ENCODE peak calls at places on chromosomes 13 and 19, in seven cellular contexts. One of them, this sample, is unnamed.

GRCh38 chr19:16366433-16367268 is 42.0 kb downstream of the KLF2 start:
- DNase-seq in endothelial cell of umbilical vein: no peak
- DNase-seq in omental fat pad: no peak
- DNase-seq in endothelial cell: no peak
- DNase-seq in Caco-2: no peak
- DNase-seq in adrenal gland: no peak
- DNase-seq in neural crest cell: no peak
- DNase-seq in this sample: no peak

GRCh38 chr19:17220207-17220758 is 5.1 kb downstream of the USE1 start:
- DNase-seq in adrenal gland: peak; percentile 65
- DNase-seq in Caco-2: no peak
- DNase-seq in endothelial cell: no peak
- DNase-seq in neural crest cell: no peak
- DNase-seq in endothelial cell of umbilical vein: peak; percentile 35
- DNase-seq in omental fat pad: no peak
- DNase-seq in this sample: peak; percentile 23

GRCh38 chr19:16627194-16627927 is 643 bp downstream of the MED26 start:
- DNase-seq in Caco-2: peak; percentile 15
- DNase-seq in endothelial cell: peak; percentile 22
- DNase-seq in adrenal gland: peak; percentile 35
- DNase-seq in neural crest cell: peak; percentile 5
- DNase-seq in endothelial cell of umbilical vein: peak; percentile 30
- DNase-seq in omental fat pad: no peak
- DNase-seq in this sample: no peak

GRCh38 chr19:6278740-6279619 is 795 bp downstream of the MLLT1 start:
- DNase-seq in endothelial cell of umbilical vein: no peak
- DNase-seq in neural crest cell: no peak
- DNase-seq in Caco-2: peak; percentile 16
- DNase-seq in adrenal gland: no peak
- DNase-seq in omental fat pad: no peak
- DNase-seq in endothelial cell: no peak
- DNase-seq in this sample: no peak

GRCh38 chr19:35643255-35644205 is 2.0 kb downstream of the ETV2 start:
- DNase-seq in Caco-2: peak; percentile 95
- DNase-seq in omental fat pad: peak; percentile 55
- DNase-seq in endothelial cell: peak; percentile 98
- DNase-seq in endothelial cell of umbilical vein: peak; percentile 82
- DNase-seq in adrenal gland: peak; percentile 84
- DNase-seq in neural crest cell: peak; percentile 76
- DNase-seq in this sample: peak; percentile 43

GRCh38 chr19:15649526-15649925 is 8.8 kb downstream of the CYP4F3 start:
- DNase-seq in endothelial cell of umbilical vein: no peak
- DNase-seq in Caco-2: no peak
- DNase-seq in endothelial cell: no peak
- DNase-seq in neural crest cell: no peak
- DNase-seq in adrenal gland: no peak
- DNase-seq in omental fat pad: no peak
- DNase-seq in this sample: no peak

GRCh38 chr19:1699998-1700732 is 47.8 kb upstream of the TCF3 start:
- DNase-seq in endothelial cell: no peak
- DNase-seq in omental fat pad: no peak
- DNase-seq in neural crest cell: no peak
- DNase-seq in endothelial cell of umbilical vein: no peak
- DNase-seq in Caco-2: no peak
- DNase-seq in adrenal gland: no peak
- DNase-seq in this sample: no peak

GRCh38 chr13:91185294-91185863 is 162.1 kb upstream of the MIR17HG start:
- DNase-seq in endothelial cell: no peak
- DNase-seq in adrenal gland: no peak
- DNase-seq in endothelial cell of umbilical vein: peak; percentile 2
- DNase-seq in omental fat pad: no peak
- DNase-seq in neural crest cell: no peak
- DNase-seq in Caco-2: peak; percentile 51
- DNase-seq in this sample: peak; percentile 10

GRCh38 chr19:16064209-16064889 is 11.9 kb upstream of the TPM4 start:
- DNase-seq in Caco-2: no peak
- DNase-seq in adrenal gland: no peak
- DNase-seq in endothelial cell of umbilical vein: no peak
- DNase-seq in endothelial cell: no peak
- DNase-seq in neural crest cell: no peak
- DNase-seq in omental fat pad: no peak
- DNase-seq in this sample: no peak

GRCh38 chr19:46495789-46496099 is at the start of gene PNMA8B:
- DNase-seq in endothelial cell of umbilical vein: no peak
- DNase-seq in omental fat pad: no peak
- DNase-seq in Caco-2: peak; percentile 19
- DNase-seq in adrenal gland: peak; percentile 94
- DNase-seq in neural crest cell: peak; percentile 98
- DNase-seq in endothelial cell: peak; percentile 85
- DNase-seq in this sample: no peak

GRCh38 chr19:41895745-41896580 is 13.0 kb downstream of the ARHGEF1 start:
- DNase-seq in endothelial cell of umbilical vein: no peak
- DNase-seq in endothelial cell: no peak
- DNase-seq in neural crest cell: no peak
- DNase-seq in omental fat pad: no peak
- DNase-seq in Caco-2: no peak
- DNase-seq in adrenal gland: no peak
- DNase-seq in this sample: no peak

GRCh38 chr19:45739498-45740439 is 6.5 kb downstream of the MEIOSIN start:
- DNase-seq in adrenal gland: no peak
- DNase-seq in omental fat pad: no peak
- DNase-seq in endothelial cell of umbilical vein: no peak
- DNase-seq in neural crest cell: no peak
- DNase-seq in Caco-2: no peak
- DNase-seq in endothelial cell: no peak
- DNase-seq in this sample: no peak

GRCh38 chr13:19861762-19862161 is 1.7 kb downstream of the ZMYM5 start:
- DNase-seq in neural crest cell: no peak
- DNase-seq in Caco-2: no peak
- DNase-seq in endothelial cell: no peak
- DNase-seq in endothelial cell of umbilical vein: no peak
- DNase-seq in omental fat pad: no peak
- DNase-seq in adrenal gland: no peak
- DNase-seq in this sample: no peak

GRCh38 chr19:10007811-10008211 is 2.5 kb downstream of the COL5A3 start:
- DNase-seq in adrenal gland: no peak
- DNase-seq in neural crest cell: no peak
- DNase-seq in endothelial cell: no peak
- DNase-seq in omental fat pad: no peak
- DNase-seq in Caco-2: no peak
- DNase-seq in endothelial cell of umbilical vein: no peak
- DNase-seq in this sample: no peak

GRCh38 chr13:107838592-107839161 is 376.7 kb downstream of the LIG4 start:
- DNase-seq in neural crest cell: no peak
- DNase-seq in omental fat pad: no peak
- DNase-seq in endothelial cell: no peak
- DNase-seq in endothelial cell of umbilical vein: no peak
- DNase-seq in Caco-2: no peak
- DNase-seq in adrenal gland: no peak
- DNase-seq in this sample: no peak

GRCh38 chr19:940591-941291 is 14.9 kb downstream of the ARID3A start:
- DNase-seq in neural crest cell: no peak
- DNase-seq in adrenal gland: peak; percentile 79
- DNase-seq in Caco-2: no peak
- DNase-seq in endothelial cell: no peak
- DNase-seq in omental fat pad: no peak
- DNase-seq in endothelial cell of umbilical vein: peak; percentile 69
- DNase-seq in this sample: no peak

GRCh38 chr13:111924676-111925075 is 142.3 kb upstream of the SOX1 start:
- DNase-seq in endothelial cell of umbilical vein: no peak
- DNase-seq in endothelial cell: no peak
- DNase-seq in adrenal gland: no peak
- DNase-seq in neural crest cell: no peak
- DNase-seq in omental fat pad: no peak
- DNase-seq in Caco-2: no peak
- DNase-seq in this sample: no peak

DNA sequence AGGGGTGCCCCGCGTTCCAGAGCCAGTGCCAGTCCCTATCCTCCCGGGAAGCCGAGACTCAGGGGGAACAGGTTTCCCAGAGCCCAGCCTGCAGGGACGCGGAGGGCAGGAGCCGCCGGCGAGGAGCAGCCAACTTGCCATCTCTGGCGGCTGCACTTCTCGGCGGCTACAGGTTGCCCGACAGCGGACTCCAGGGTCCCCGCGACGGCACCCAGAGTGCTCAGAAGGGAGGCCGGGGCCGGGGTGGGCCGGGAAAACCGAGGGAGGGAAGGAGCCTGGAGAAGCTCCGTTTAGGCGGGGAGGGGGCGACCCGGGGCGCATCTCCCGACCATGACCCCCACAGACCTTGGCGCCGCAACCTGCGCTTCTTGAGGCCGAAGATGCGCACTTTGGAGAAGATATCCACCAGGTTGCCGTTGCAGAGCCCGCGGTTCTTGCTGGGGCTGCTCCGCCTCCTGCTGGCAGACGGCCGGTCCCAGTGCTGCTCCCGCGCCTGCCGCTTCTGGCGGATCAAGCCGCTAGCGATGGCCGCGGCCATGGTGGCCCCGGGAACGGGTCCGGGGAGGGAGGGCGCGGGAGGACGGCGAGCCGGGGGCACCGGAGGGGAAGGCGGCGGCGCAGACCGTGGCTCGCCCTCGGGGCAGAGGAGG is 463.8 kb downstream of the ITGBL1 start:
- DNase-seq in Caco-2: no peak
- DNase-seq in adrenal gland: no peak
- DNase-seq in neural crest cell: peak; percentile 42
- DNase-seq in omental fat pad: no peak
- DNase-seq in endothelial cell of umbilical vein: no peak
- DNase-seq in endothelial cell: peak; percentile 70
- DNase-seq in this sample: no peak
- TF ChIP-seq CTCF in Caco-2: no peak
- TF ChIP-seq CTCF in adrenal gland: no peak
- TF ChIP-seq CTCF in neural crest cell: peak; percentile 64
- TF ChIP-seq CTCF in omental fat pad: no peak
- TF ChIP-seq CTCF in endothelial cell of umbilical vein: no peak
- TF ChIP-seq CTCF in endothelial cell: no peak
- TF ChIP-seq CTCF in this sample: peak; percentile 64

GRCh38 chr13:31742102-31742695 is 2.9 kb downstream of the RXFP2 start:
- DNase-seq in omental fat pad: peak; percentile 41
- DNase-seq in adrenal gland: peak; percentile 57
- DNase-seq in neural crest cell: peak; percentile 75
- DNase-seq in Caco-2: peak; percentile 77
- DNase-seq in endothelial cell: peak; percentile 78
- DNase-seq in endothelial cell of umbilical vein: peak; percentile 64
- DNase-seq in this sample: peak; percentile 2
- TF ChIP-seq CTCF in omental fat pad: peak; percentile 11
- TF ChIP-seq CTCF in adrenal gland: peak; percentile 97
- TF ChIP-seq CTCF in neural crest cell: peak; percentile 99
- TF ChIP-seq CTCF in Caco-2: peak; percentile 97
- TF ChIP-seq CTCF in endothelial cell: peak; percentile 97
- TF ChIP-seq CTCF in endothelial cell of umbilical vein: peak; percentile 95
- TF ChIP-seq CTCF in this sample: peak; percentile 99

GRCh38 chr19:56159009-56159501 is 16.8 kb upstream of the GALP start:
- DNase-seq in neural crest cell: no peak
- DNase-seq in endothelial cell: no peak
- DNase-seq in omental fat pad: no peak
- DNase-seq in endothelial cell of umbilical vein: no peak
- DNase-seq in Caco-2: no peak
- DNase-seq in adrenal gland: no peak
- DNase-seq in this sample: no peak

GRCh38 chr19:56155124-56155687 is 14.1 kb downstream of the ZNF444 start:
- DNase-seq in endothelial cell: peak; percentile 58
- DNase-seq in endothelial cell of umbilical vein: no peak
- DNase-seq in neural crest cell: no peak
- DNase-seq in Caco-2: no peak
- DNase-seq in omental fat pad: no peak
- DNase-seq in adrenal gland: peak; percentile 48
- DNase-seq in this sample: no peak

GRCh38 chr19:56159616-56160271 is 16.1 kb upstream of the GALP start:
- DNase-seq in adrenal gland: no peak
- DNase-seq in neural crest cell: no peak
- DNase-seq in endothelial cell: no peak
- DNase-seq in Caco-2: no peak
- DNase-seq in omental fat pad: no peak
- DNase-seq in endothelial cell of umbilical vein: no peak
- DNase-seq in this sample: no peak

GRCh38 chr19:56158170-56158757 is 17.2 kb downstream of the ZNF444 start:
- DNase-seq in adrenal gland: no peak
- DNase-seq in endothelial cell: no peak
- DNase-seq in neural crest cell: no peak
- DNase-seq in omental fat pad: no peak
- DNase-seq in endothelial cell of umbilical vein: no peak
- DNase-seq in Caco-2: no peak
- DNase-seq in this sample: no peak

DNA sequence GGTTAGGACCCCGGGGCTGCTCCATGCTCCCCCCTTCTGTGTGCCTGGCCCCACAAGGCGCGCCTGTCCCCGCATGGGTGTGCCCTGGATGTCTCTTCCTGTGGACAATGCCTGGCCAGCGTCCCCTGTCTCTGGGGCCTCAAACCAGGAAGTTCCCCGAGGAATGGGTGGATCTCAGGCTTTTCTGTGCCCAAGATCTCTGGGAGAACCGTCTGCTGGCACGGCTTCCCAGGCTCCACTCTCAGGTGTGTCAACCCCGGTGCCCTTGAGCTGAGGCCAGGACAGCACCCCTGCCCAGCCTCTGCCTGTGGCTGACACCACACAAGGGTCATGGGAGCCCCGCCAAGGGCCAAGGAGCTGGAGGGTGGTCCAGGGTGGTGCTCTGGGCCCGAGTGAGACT is 15.7 kb downstream of the ZNF444 start:
- DNase-seq in adrenal gland: no peak
- DNase-seq in endothelial cell: no peak
- DNase-seq in endothelial cell of umbilical vein: no peak
- DNase-seq in neural crest cell: no peak
- DNase-seq in Caco-2: no peak
- DNase-seq in omental fat pad: no peak
- DNase-seq in this sample: no peak
- TF ChIP-seq CTCF in adrenal gland: no peak
- TF ChIP-seq CTCF in endothelial cell: no peak
- TF ChIP-seq CTCF in endothelial cell of umbilical vein: no peak
- TF ChIP-seq CTCF in neural crest cell: no peak
- TF ChIP-seq CTCF in Caco-2: no peak
- TF ChIP-seq CTCF in omental fat pad: no peak
- TF ChIP-seq CTCF in this sample: no peak

GRCh38 chr19:49489601-49490167 is 2.3 kb downstream of the RPL13A start:
- DNase-seq in endothelial cell of umbilical vein: no peak
- DNase-seq in Caco-2: no peak
- DNase-seq in neural crest cell: no peak
- DNase-seq in omental fat pad: no peak
- DNase-seq in endothelial cell: no peak
- DNase-seq in adrenal gland: no peak
- DNase-seq in this sample: no peak
- TF ChIP-seq CTCF in endothelial cell of umbilical vein: no peak
- TF ChIP-seq CTCF in Caco-2: no peak
- TF ChIP-seq CTCF in neural crest cell: no peak
- TF ChIP-seq CTCF in omental fat pad: no peak
- TF ChIP-seq CTCF in endothelial cell: no peak
- TF ChIP-seq CTCF in adrenal gland: no peak
- TF ChIP-seq CTCF in this sample: no peak

This sample was measured in retinal pigment epithelial cell.